ENCODE peak calls at places on chromosome 15, in six cellular contexts. N, J, Q, E, C and X are unnamed samples.
A peak's percentile ranks its signal among the peaks of the same experiment; 100 is the strongest.

GRCh38 chr15:76398301-76398700 is 61.7 kb downstream of the ISL2 start:
- DNase-seq in N (no peak), J (no peak), Q (no peak), E (no peak), C (no peak), X (no peak)

GRCh38 chr15:44711356-44712107 is at the start of gene B2M:
- DNase-seq in N (peak; percentile 96), J (peak; percentile 90), Q (peak; percentile 95), E (peak; percentile 96), C (peak; percentile 91), X (peak; percentile 96)

GRCh38 chr15:71792521-71792920 is 17.8 kb upstream of the NR2E3 start:
- DNase-seq in N (no peak), J (no peak), Q (no peak), E (peak; percentile 86), C (no peak), X (no peak)

GRCh38 chr15:90004671-90005070 is 3.5 kb downstream of the ZNF710 start:
- DNase-seq in N (no peak), J (no peak), Q (peak; percentile 9), E (peak; percentile 85), C (no peak), X (peak; percentile 37)

GRCh38 chr15:76376816-76377215 is 40.2 kb downstream of the ISL2 start:
- DNase-seq in N (no peak), J (no peak), Q (no peak), E (no peak), C (no peak), X (no peak)

GRCh38 chr15:71374607-71375352 is 259.5 kb downstream of the THSD4 start:
- DNase-seq in N (no peak), J (no peak), Q (no peak), E (no peak), C (no peak), X (no peak)

GRCh38 chr15:63340878-63341277 is 40.8 kb downstream of the CA12 start:
- DNase-seq in N (no peak), J (no peak), Q (no peak), E (no peak), C (no peak), X (no peak)

GRCh38 chr15:75109021-75109690 is 85.8 kb downstream of the PPCDC start:
- DNase-seq in N (no peak), J (no peak), Q (no peak), E (no peak), C (no peak), X (no peak)

GRCh38 chr15:98853593-98854420 is 153.8 kb downstream of the PGPEP1L start:
- DNase-seq in N (no peak), J (no peak), Q (no peak), E (no peak), C (no peak), X (no peak)

GRCh38 chr15:74592222-74592621 is 23.4 kb upstream of the CLK3 start:
- DNase-seq in N (no peak), J (no peak), Q (no peak), E (no peak), C (no peak), X (no peak)

GRCh38 chr15:76208786-76209424 is 102.4 kb downstream of the ETFA start:
- DNase-seq in N (no peak), J (peak; percentile 8), Q (no peak), E (peak; percentile 41), C (no peak), X (no peak)

GRCh38 chr15:67815036-67815592 is 10.2 kb upstream of the SKOR1 start:
- DNase-seq in N (no peak), J (no peak), Q (no peak), E (no peak), C (no peak), X (no peak)

GRCh38 chr15:28984421-28985375 is 98.9 kb downstream of the APBA2 start:
- DNase-seq in N (no peak), J (no peak), Q (peak; percentile 13), E (no peak), C (peak; percentile 92), X (peak; percentile 97)